ENCODE peak calls at places on chromosomes 4 and X, in four cellular contexts. H, V, Z and M are unnamed samples.

GRCh38 chr4:147453561-147454141 is 27.2 kb upstream of the EDNRA start:
- DNase-seq in Z (no peak), H (no peak), V (no peak), M (no peak)

GRCh38 chr4:122695226-122695625 is 37.3 kb upstream of the BBS12 start:
- DNase-seq in Z (no peak), H (no peak), V (no peak), M (no peak)

GRCh38 chrX:11672213-11672612 is 6.5 kb upstream of the ARHGAP6 start:
- DNase-seq in H (no peak), V (no peak), Z (no peak), M (no peak)

GRCh38 chr4:186724861-186725419 is 1.3 kb upstream of the FAT1 start:
- DNase-seq in V (no peak), H (no peak), Z (no peak), M (no peak)

GRCh38 chrX:118226060-118226428 is 109.4 kb upstream of the KLHL13 start:
- DNase-seq in H (no peak), Z (no peak), V (no peak), M (no peak)

GRCh38 chr4:125266901-125267601 is 47.7 kb upstream of the FAT4 start:
- DNase-seq in Z (no peak), H (no peak), V (no peak), M (no peak)

GRCh38 chrX:20361081-20361889 is 94.6 kb upstream of the RPS6KA3 start:
- DNase-seq in Z (no peak), V (no peak), H (no peak), M (no peak)

GRCh38 chrX:40644821-40645358 is 2.5 kb downstream of the CXorf38 start:
- DNase-seq in Z (peak; percentile 58), H (no peak), V (no peak), M (peak; percentile 3)

GRCh38 chr4:105276361-105276760 is 129.7 kb downstream of the TET2 start:
- DNase-seq in V (no peak), Z (no peak), H (no peak), M (no peak)

GRCh38 chr4:73615613-73616012 is 4.6 kb downstream of the RASSF6 start:
- DNase-seq in Z (no peak), V (no peak), H (no peak), M (no peak)

GRCh38 chr4:63618883-63619573 is 790.2 kb downstream of the TECRL start:
- DNase-seq in V (no peak), H (no peak), Z (no peak), M (no peak)

GRCh38 chr4:80202784-80203553 is 5.7 kb downstream of the PRDM8 start:
- DNase-seq in V (peak; percentile 67), Z (peak; percentile 61), H (no peak), M (no peak)

GRCh38 chr4:7798215-7798995 is 141.3 kb downstream of the AFAP1 start:
- DNase-seq in V (no peak), H (no peak), Z (no peak), M (no peak)